ENCODE peak calls at places on chromosome 11, in ten cellular contexts. R, B, Y, O, N, H, G, Q, L and S are unnamed samples.

GRCh38 chr11:32118025-32118974 is 27.4 kb downstream of the RCN1 start:
- DNase-seq in R (no peak), B (no peak), Y (peak; percentile 77), O (peak; percentile 87), N (no peak), H (no peak), G (peak; percentile 76), Q (no peak), L (no peak), S (no peak)

GRCh38 chr11:25734592-25735211 is 597.2 kb upstream of the ANO3 start:
- DNase-seq in R (no peak), B (no peak), Y (no peak), O (no peak), N (no peak), H (no peak), G (peak; percentile 53), Q (peak; percentile 15), L (no peak), S (no peak)

GRCh38 chr11:119450590-119450989 is 27.6 kb upstream of the THY1 start:
- DNase-seq in R (no peak), B (no peak), Y (no peak), O (no peak), N (no peak), H (no peak), G (no peak), Q (no peak), L (no peak), S (no peak)

GRCh38 chr11:100876826-100877545 is 189.9 kb downstream of the ARHGAP42 start:
- DNase-seq in R (no peak), B (no peak), Y (no peak), O (peak; percentile 39), N (no peak), H (no peak), G (peak; percentile 98), Q (no peak), L (no peak), S (no peak)

GRCh38 chr11:43920598-43921419 is 21.6 kb upstream of the C11orf96 start:
- DNase-seq in R (no peak), B (no peak), Y (peak; percentile 86), O (peak; percentile 92), N (no peak), H (no peak), G (peak; percentile 100), Q (no peak), L (no peak), S (no peak)

GRCh38 chr11:120310875-120311274 is 14.2 kb upstream of the TLCD5 start:
- DNase-seq in R (no peak), B (no peak), Y (no peak), O (no peak), N (no peak), H (no peak), G (no peak), Q (no peak), L (no peak), S (no peak)

GRCh38 chr11:26331911-26332571 is at the start of gene ANO3:
- DNase-seq in R (no peak), B (peak; percentile 58), Y (no peak), O (peak; percentile 67), N (no peak), H (peak; percentile 84), G (peak; percentile 92), Q (peak; percentile 90), L (peak; percentile 65), S (peak; percentile 63)

GRCh38 chr11:16806791-16807190 is 68.3 kb downstream of the C11orf58 start:
- DNase-seq in R (no peak), B (peak; percentile 27), Y (no peak), O (no peak), N (no peak), H (no peak), G (peak; percentile 76), Q (no peak), L (no peak), S (no peak)

GRCh38 chr11:34671946-34672345 is 51.1 kb downstream of the EHF start:
- DNase-seq in R (no peak), B (no peak), Y (no peak), O (no peak), N (no peak), H (no peak), G (no peak), Q (no peak), L (no peak), S (no peak)

GRCh38 chr11:96827164-96827563 is 437.4 kb downstream of the JRKL start:
- DNase-seq in R (no peak), B (no peak), Y (no peak), O (no peak), N (no peak), H (no peak), G (peak; percentile 21), Q (peak; percentile 0), L (no peak), S (no peak)

GRCh38 chr11:28245131-28245530 is 136.9 kb downstream of the METTL15 start:
- DNase-seq in R (no peak), B (no peak), Y (no peak), O (no peak), N (no peak), H (no peak), G (peak; percentile 75), Q (no peak), L (no peak), S (no peak)